ENCODE peak calls at places on chromosome 6, in eight cellular contexts. J, H, F, E, I, Q, N and O are unnamed samples.
A peak's percentile ranks its signal among the peaks of the same experiment; 100 is the strongest.

GRCh38 chr6:155313602-155314091 is 637 bp downstream of the TFB1M start:
- DNase-seq in J (no peak), H (no peak), F (peak; percentile 57), E (peak; percentile 6), I (peak; percentile 58), Q (peak; percentile 13), N (no peak), O (no peak)

GRCh38 chr6:85614780-85615179 is 21.1 kb upstream of the SNX14 start:
- DNase-seq in J (no peak), H (no peak), F (no peak), E (no peak), I (no peak), Q (no peak), N (no peak), O (no peak)

GRCh38 chr6:81925201-81925600 is 172.7 kb upstream of the TENT5A start:
- DNase-seq in J (no peak), H (no peak), F (no peak), E (no peak), I (no peak), Q (no peak), N (no peak), O (no peak)

GRCh38 chr6:168134399-168135201 is 55.6 kb upstream of the FRMD1 start:
- DNase-seq in J (no peak), H (no peak), F (no peak), E (no peak), I (no peak), Q (no peak), N (no peak), O (no peak)

GRCh38 chr6:90286884-90287488 is 9.7 kb downstream of the BACH2 start:
- DNase-seq in J (no peak), H (peak; percentile 79), F (peak; percentile 60), E (no peak), I (peak; percentile 56), Q (peak; percentile 39), N (peak; percentile 22), O (peak; percentile 58)

GRCh38 chr6:125377621-125378020 is 75.9 kb upstream of the HDDC2 start:
- DNase-seq in J (no peak), H (no peak), F (no peak), E (no peak), I (peak; percentile 71), Q (no peak), N (peak; percentile 59), O (no peak)

GRCh38 chr6:54335871-54336270 is 27.6 kb downstream of the TINAG start:
- DNase-seq in J (no peak), H (no peak), F (no peak), E (no peak), I (no peak), Q (no peak), N (peak; percentile 91), O (peak; percentile 49)

GRCh38 chr6:167099707-167100106 is 23.2 kb upstream of the CCR6 start:
- DNase-seq in J (no peak), H (no peak), F (no peak), E (no peak), I (no peak), Q (no peak), N (no peak), O (no peak)